ENCODE peak calls at places on chromosome 13, in four cellular contexts. A is Peyer's patch, O is fibroblast of the aortic adventitia, V is adipocyte. Q is an unnamed sample.

GRCh38 chr13:94706854-94707399 is 5.4 kb downstream of the SOX21 start:
- DNase-seq in A (no peak), O (no peak), V (no peak), Q (no peak)

GRCh38 chr13:96844195-96844594 is 150.1 kb downstream of the OXGR1 start:
- DNase-seq in A (no peak), O (no peak), V (no peak), Q (no peak)

GRCh38 chr13:68254151-68254550 is 1024.0 kb upstream of the PCDH9 start:
- DNase-seq in A (no peak), O (no peak), V (no peak), Q (no peak)

GRCh38 chr13:113366031-113366588 is 2.2 kb upstream of the GRTP1 start:
- DNase-seq in A (no peak), O (no peak), V (no peak), Q (no peak)

GRCh38 chr13:33285420-33286124 is at the start of gene STARD13:
- DNase-seq in A (peak; percentile 50), O (peak; percentile 98), V (peak; percentile 99), Q (no peak)

GRCh38 chr13:73816702-73817101 is 317.5 kb downstream of the KLF12 start:
- DNase-seq in A (no peak), O (no peak), V (no peak), Q (no peak)

GRCh38 chr13:108597943-108598342 is 31.5 kb upstream of the MYO16 start:
- DNase-seq in A (no peak), O (no peak), V (no peak), Q (no peak)

GRCh38 chr13:58795715-58796114 is 1164.2 kb downstream of the PCDH17 start:
- DNase-seq in A (no peak), O (no peak), V (no peak), Q (no peak)

GRCh38 chr13:86862137-86862536 is 809.0 kb upstream of the SLITRK5 start:
- DNase-seq in A (no peak), O (no peak), V (no peak), Q (no peak)

GRCh38 chr13:75783906-75784485 is 147.9 kb downstream of the LMO7 start:
- DNase-seq in A (no peak), O (no peak), V (no peak), Q (no peak)

GRCh38 chr13:109196896-109197295 is 567.5 kb downstream of the MYO16 start:
- DNase-seq in A (no peak), O (no peak), V (no peak), Q (peak; percentile 52)

GRCh38 chr13:43390101-43390500 is 366.7 kb downstream of the DNAJC15 start:
- DNase-seq in A (no peak), O (peak; percentile 62), V (peak; percentile 43), Q (no peak)

GRCh38 chr13:74287672-74288169 is 153.5 kb upstream of the KLF12 start:
- DNase-seq in A (peak; percentile 93), O (peak; percentile 61), V (peak; percentile 54), Q (peak; percentile 97)

GRCh38 chr13:75763511-75763910 is 127.4 kb downstream of the LMO7 start:
- DNase-seq in A (no peak), O (no peak), V (no peak), Q (no peak)

GRCh38 chr13:40394304-40394983 is 272.0 kb downstream of the FOXO1 start:
- DNase-seq in A (no peak), O (peak; percentile 14), V (no peak), Q (no peak)

GRCh38 chr13:28582225-28582891 is 76.6 kb upstream of the POMP start:
- DNase-seq in A (no peak), O (no peak), V (no peak), Q (no peak)

GRCh38 chr13:90396266-90396665 is 951.2 kb upstream of the MIR17HG start:
- DNase-seq in A (no peak), O (no peak), V (no peak), Q (no peak)
- H3K4me3 ChIP-seq in A (no peak overlapping the region), O (no peak overlapping the region), V (no peak overlapping the region), Q (no peak overlapping the region)

GRCh38 chr13:61728468-61728867 is 312.8 kb upstream of the PCDH20 start:
- DNase-seq in A (no peak), O (peak; percentile 0), V (no peak), Q (no peak)
- H3K4me3 ChIP-seq in A (no peak overlapping the region), O (no peak overlapping the region), V (peak overlapping the region; percentile 2), Q (no peak overlapping the region)

GRCh38 chr13:60467098-60467497 is 70.1 kb downstream of the TDRD3 start:
- DNase-seq in A (no peak), O (no peak), V (no peak), Q (no peak)
- H3K4me3 ChIP-seq in A (no peak overlapping the region), O (no peak overlapping the region), V (no peak overlapping the region), Q (no peak overlapping the region)

DNA sequence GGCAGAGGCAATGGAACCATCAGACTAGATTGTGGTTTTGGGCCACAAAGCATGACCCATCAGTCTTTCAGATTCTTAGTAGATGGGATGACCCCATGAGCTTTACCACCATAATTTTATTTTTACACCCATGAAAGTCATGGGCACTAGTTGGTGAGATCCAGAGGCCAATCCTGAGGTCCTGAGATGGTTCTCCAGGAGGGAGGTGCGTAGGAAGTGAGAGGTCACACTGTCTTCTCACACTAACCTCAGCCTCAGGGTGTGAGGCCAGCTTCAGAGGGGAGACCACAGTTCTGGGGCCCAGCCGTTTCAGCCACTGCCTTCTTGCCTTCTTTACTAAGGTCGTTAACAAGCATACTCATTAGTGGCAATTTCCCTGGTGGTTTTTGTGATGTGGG is 106.4 kb downstream of the AKAP11 start:
- DNase-seq in A (no peak), O (no peak), V (no peak), Q (no peak)
- H3K4me3 ChIP-seq in A (no peak overlapping the region), O (no peak overlapping the region), V (no peak overlapping the region), Q (peak overlapping the region; percentile 34)

GRCh38 chr13:50386527-50387123 is 371.4 kb downstream of the KCNRG start:
- DNase-seq in A (no peak), O (peak; percentile 55), V (peak; percentile 84), Q (no peak)
- H3K4me3 ChIP-seq in A (no peak overlapping the region), O (peak overlapping the region; percentile 31), V (peak overlapping the region; percentile 66), Q (no peak overlapping the region)

DNA sequence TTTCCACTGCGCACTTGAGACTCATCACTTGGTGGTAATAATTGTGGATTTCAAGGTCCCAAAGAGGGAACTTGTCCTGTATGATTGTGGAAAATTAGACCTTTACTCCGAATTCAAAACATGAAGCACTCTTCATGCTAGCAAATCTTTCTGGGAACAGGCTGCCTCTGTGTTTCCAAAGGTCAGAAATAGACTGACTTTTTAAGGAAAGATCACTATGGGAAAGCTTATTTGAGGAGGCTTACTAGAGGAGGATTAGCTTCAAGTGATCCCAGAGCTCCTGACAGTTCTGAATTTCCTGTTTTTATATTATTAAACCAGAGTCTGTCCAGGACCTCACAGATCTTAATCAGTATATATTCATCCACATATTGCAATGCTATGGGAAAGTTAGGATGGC is 5.5 kb downstream of the WDFY2 start:
- DNase-seq in A (no peak), O (no peak), V (peak; percentile 22), Q (no peak)
- H3K4me3 ChIP-seq in A (no peak overlapping the region), O (no peak overlapping the region), V (peak overlapping the region; percentile 63), Q (no peak overlapping the region)

DNA sequence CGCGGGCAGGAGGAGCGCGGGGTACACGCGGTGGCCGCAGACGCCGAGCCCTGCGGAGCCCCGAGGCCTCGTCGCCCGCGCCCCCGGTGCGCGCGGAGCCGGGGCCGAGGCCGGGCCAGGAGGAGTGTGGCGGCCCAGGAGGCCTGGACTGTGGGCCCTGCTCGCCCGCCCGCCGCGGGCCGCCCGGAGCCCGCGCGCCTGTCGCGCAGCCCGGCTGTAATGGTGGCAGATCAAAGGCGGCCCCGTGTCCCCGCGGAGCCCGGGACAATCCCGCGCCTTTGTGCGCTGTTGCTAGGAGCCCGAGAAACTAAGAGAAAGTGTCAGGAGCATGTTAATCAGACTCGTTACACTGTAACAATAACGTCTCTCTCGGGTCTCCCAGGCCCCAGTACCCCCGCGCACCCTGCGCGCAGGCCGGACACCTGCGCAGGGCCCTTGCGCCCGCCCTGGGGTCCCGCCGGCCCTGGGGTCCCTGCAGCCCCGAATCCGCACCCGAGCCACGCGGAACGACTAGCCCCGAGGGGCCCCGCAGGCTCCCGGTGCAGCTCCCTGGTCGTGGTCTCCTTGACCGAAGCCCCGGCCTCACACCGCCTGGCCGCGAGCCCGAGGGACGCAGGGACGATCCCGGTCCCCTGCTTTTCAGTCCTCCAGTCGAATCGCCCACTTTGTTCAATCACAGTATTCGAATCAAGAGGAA is 75.4 kb downstream of the ZIC5 start:
- DNase-seq in A (no peak), O (no peak), V (no peak), Q (no peak)
- H3K4me3 ChIP-seq in A (peak overlapping the region; percentile 33), O (no peak overlapping the region), V (no peak overlapping the region), Q (no peak overlapping the region)

Q was measured in Karpas-422.